ENCODE peak calls at places on chromosomes 6 and 20, in seven cellular contexts. B is HCT116, V is SK-N-SH, X is H1, D is K562, W is HepG2, O is NT2/D1. R is an unnamed sample.

GRCh38 chr20:37627060-37627766 is 66.6 kb upstream of the CTNNBL1 start:
- DNase-seq in B (peak; percentile 8), V (no peak), X (peak; percentile 77), D (peak; percentile 72), W (peak; percentile 61), O (peak; percentile 50), R (no peak)

GRCh38 chr20:24950128-24950835 is 1.2 kb downstream of the CST7 start:
- DNase-seq in B (no peak), V (no peak), X (peak; percentile 43), D (no peak), W (no peak), O (no peak), R (no peak)

GRCh38 chr20:15610700-15611277 is 962.5 kb downstream of the KIF16B start:
- DNase-seq in B (no peak), V (no peak), X (no peak), D (no peak), W (no peak), O (no peak), R (no peak)

GRCh38 chr6:124676033-124676432 is 286.2 kb upstream of the RNF217 start:
- DNase-seq in B (no peak), V (no peak), X (no peak), D (no peak), W (no peak), O (no peak), R (no peak)

GRCh38 chr6:7902867-7903266 is 7.7 kb downstream of the TXNDC5 start:
- DNase-seq in B (no peak), V (no peak), X (no peak), D (no peak), W (no peak), O (no peak), R (no peak)

GRCh38 chr6:138987299-138987642 is 782 bp downstream of the REPS1 start:
- DNase-seq in B (no peak), V (no peak), X (no peak), D (no peak), W (no peak), O (no peak), R (no peak)

GRCh38 chr20:25859649-25860530 is 163.2 kb upstream of the ZNF337 start:
- DNase-seq in B (no peak), V (peak; percentile 77), X (no peak), D (peak; percentile 35), W (peak; percentile 65), O (no peak), R (no peak)

GRCh38 chr6:158596861-158597260 is 37.0 kb downstream of the TMEM181 start:
- DNase-seq in B (no peak), V (peak; percentile 38), X (no peak), D (no peak), W (no peak), O (no peak), R (no peak)

GRCh38 chr20:13024581-13024980 is 15.8 kb downstream of the SPTLC3 start:
- DNase-seq in B (no peak), V (no peak), X (no peak), D (no peak), W (no peak), O (no peak), R (no peak)

GRCh38 chr6:130674604-130675003 is 152.6 kb upstream of the SMLR1 start:
- DNase-seq in B (no peak), V (no peak), X (no peak), D (no peak), W (no peak), O (no peak), R (no peak)

GRCh38 chr6:168200571-168201134 is 118.9 kb downstream of the DACT2 start:
- DNase-seq in B (no peak), V (no peak), X (no peak), D (no peak), W (peak; percentile 84), O (no peak), R (no peak)

GRCh38 chr6:168197636-168198301 is 118.8 kb upstream of the FRMD1 start:
- DNase-seq in B (no peak), V (no peak), X (peak; percentile 27), D (no peak), W (no peak), O (no peak), R (no peak)

GRCh38 chr6:168196385-168196860 is 117.4 kb upstream of the FRMD1 start:
- DNase-seq in B (no peak), V (no peak), X (no peak), D (no peak), W (peak; percentile 72), O (no peak), R (no peak)

GRCh38 chr6:168196881-168197635 is 118.0 kb upstream of the FRMD1 start:
- DNase-seq in B (no peak), V (no peak), X (peak; percentile 28), D (no peak), W (no peak), O (no peak), R (no peak)

DNA sequence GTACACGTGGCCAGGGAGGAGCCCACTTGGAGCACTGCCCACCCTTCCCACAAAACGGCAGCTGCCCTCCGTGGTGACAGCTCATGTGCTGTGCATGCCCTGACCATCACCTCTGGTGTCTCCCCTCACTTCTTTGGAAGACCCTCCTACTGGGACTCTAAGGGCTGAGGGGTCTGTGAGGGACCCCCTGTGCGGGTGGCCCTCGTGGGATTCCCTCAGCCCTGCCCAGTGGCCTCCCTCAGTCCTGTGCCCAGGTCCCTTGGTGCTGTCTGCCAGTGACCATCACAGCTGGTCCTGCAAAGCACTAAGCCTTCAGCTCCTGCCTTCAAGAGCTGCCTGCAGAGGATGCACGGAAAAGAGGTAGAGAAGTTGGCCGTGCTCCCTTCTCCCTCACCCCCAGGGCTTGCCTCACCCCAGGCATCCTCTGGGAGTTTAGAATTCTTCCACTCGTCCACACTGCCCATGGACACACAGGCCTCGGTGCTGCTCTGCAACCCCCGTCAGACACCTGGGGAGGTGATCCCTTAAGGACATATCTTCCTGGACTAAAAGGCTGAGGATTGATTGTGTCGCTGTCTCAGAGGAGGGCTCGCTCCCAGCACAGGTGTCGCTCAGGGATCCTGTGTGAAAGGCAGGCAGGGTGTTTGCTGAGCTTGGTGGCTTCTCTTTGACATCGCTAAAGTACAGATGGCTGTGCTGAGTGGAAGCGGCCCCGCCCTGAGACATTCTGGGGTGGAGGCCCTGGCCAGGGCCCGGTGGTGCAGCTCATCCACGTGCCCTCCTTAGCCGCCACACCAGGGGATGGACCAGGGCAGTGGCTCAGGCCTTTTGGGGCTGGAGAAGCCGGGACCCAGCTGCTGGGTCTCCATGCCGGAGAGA is 119.5 kb upstream of the FRMD1 start:
- DNase-seq in B (no peak), V (no peak), X (no peak), D (no peak), W (no peak), O (no peak), R (no peak)
- TF ChIP-seq YY1 in B (no peak), V (no peak), X (no peak), D (no peak), W (no peak), O (no peak), R (no peak)

GRCh38 chr6:134456284-134456683 is 138.4 kb upstream of the SGK1 start:
- DNase-seq in B (no peak), V (peak; percentile 24), X (no peak), D (no peak), W (no peak), O (no peak), R (no peak)

GRCh38 chr6:134454794-134455193 is 136.9 kb upstream of the SGK1 start:
- DNase-seq in B (no peak), V (no peak), X (no peak), D (no peak), W (no peak), O (no peak), R (no peak)

GRCh38 chr6:134458857-134459657 is 141.1 kb upstream of the SGK1 start:
- DNase-seq in B (no peak), V (no peak), X (no peak), D (no peak), W (no peak), O (no peak), R (no peak)

GRCh38 chr6:134455319-134455718 is 137.4 kb upstream of the SGK1 start:
- DNase-seq in B (no peak), V (no peak), X (no peak), D (no peak), W (no peak), O (no peak), R (no peak)

GRCh38 chr6:134457941-134458340 is 140.0 kb upstream of the SGK1 start:
- DNase-seq in B (no peak), V (no peak), X (no peak), D (no peak), W (no peak), O (no peak), R (no peak)
- TF ChIP-seq YY1 in B (no peak), V (no peak), X (no peak), D (no peak), W (no peak), O (no peak), R (no peak)

DNA sequence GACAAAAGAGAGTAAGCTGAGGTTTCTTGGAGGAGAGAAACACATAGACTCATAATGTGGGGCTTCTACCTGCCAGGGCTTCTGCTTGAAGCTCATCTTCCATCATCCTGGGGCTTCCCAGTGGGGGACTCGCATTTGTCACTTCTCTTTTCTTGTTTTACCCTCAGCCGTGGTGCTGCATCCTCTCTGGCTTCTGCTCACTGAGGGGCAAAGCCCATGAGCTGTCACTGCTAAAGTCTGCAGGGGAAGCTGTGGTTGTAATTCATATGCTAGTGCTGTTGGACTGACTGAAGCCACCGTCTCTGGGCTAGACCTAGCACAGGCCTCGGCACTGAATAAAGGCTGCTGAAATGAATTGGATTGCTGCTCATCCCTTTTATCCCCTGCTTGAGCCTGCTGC is 568.3 kb upstream of the MAP3K7 start:
- DNase-seq in B (no peak), V (no peak), X (no peak), D (no peak), W (no peak), O (no peak), R (no peak)
- TF ChIP-seq YY1 in B (no peak), V (no peak), X (no peak), D (no peak), W (no peak), O (no peak), R (no peak)

GRCh38 chr6:235763-236360 is 56.4 kb upstream of the DUSP22 start:
- DNase-seq in B (no peak), V (no peak), X (no peak), D (no peak), W (peak; percentile 34), O (no peak), R (peak; percentile 85)
- TF ChIP-seq YY1 in B (no peak), V (no peak), X (no peak), D (no peak), W (no peak), O (no peak), R (no peak)